ENCODE peak calls at places on chromosomes 1 and 21, in nine cellular contexts. W is fibroblast of lung; Y is BJ; V is cardiac muscle cell; H is brain microvascular endothelial cell; S is CD8-positive, alpha-beta memory T cell; T is ovary; R is pancreas; J is tibial artery. X is an unnamed sample.

GRCh38 chr21:38327984-38328383 is 71.2 kb downstream of the KCNJ15 start:
- DNase-seq in W (no peak), S (no peak), R (no peak), V (no peak), H (no peak), T (no peak), J (no peak), Y (no peak), X (no peak)

GRCh38 chr1:157770442-157771043 is 6.4 kb downstream of the FCRL2 start:
- DNase-seq in Y (no peak), H (no peak), J (no peak), S (no peak), R (no peak), W (no peak), V (no peak), T (no peak), X (no peak)

GRCh38 chr21:28253378-28253777 is 739.3 kb downstream of the LTN1 start:
- DNase-seq in T (no peak), W (peak; percentile 39), J (no peak), S (no peak), Y (no peak), V (no peak), H (peak; percentile 43), R (no peak), X (no peak)

GRCh38 chr1:59238993-59239392 is 57.9 kb upstream of the FGGY start:
- DNase-seq in Y (no peak), J (no peak), V (no peak), R (no peak), S (no peak), T (no peak), W (no peak), H (no peak), X (no peak)

GRCh38 chr1:235401251-235401650 is 34.0 kb downstream of the TBCE start:
- DNase-seq in H (no peak), S (no peak), J (no peak), W (no peak), R (no peak), T (no peak), V (no peak), Y (no peak), X (no peak)

GRCh38 chr1:173354937-173355280 is 122.2 kb upstream of the PRDX6 start:
- DNase-seq in Y (no peak), S (no peak), H (peak; percentile 54), T (no peak), V (no peak), W (no peak), J (no peak), R (no peak), X (no peak)

GRCh38 chr1:167808104-167808503 is 86.3 kb downstream of the MPZL1 start:
- DNase-seq in J (no peak), H (peak; percentile 73), W (peak; percentile 41), S (no peak), R (no peak), Y (no peak), T (no peak), V (no peak), X (no peak)

GRCh38 chr1:206041640-206042039 is 11.3 kb upstream of the RHEX start:
- DNase-seq in J (no peak), S (no peak), W (no peak), T (no peak), H (no peak), Y (no peak), R (no peak), V (no peak), X (peak; percentile 17)

GRCh38 chr1:198598796-198599321 is 40.0 kb upstream of the PTPRC start:
- DNase-seq in V (no peak), J (no peak), S (no peak), Y (no peak), R (no peak), T (no peak), W (no peak), H (no peak), X (no peak)

GRCh38 chr1:29210278-29211085 is 20.3 kb downstream of the MECR start:
- DNase-seq in V (no peak), W (no peak), R (no peak), S (no peak), H (no peak), T (no peak), J (no peak), Y (no peak), X (no peak)

GRCh38 chr1:66929289-66929688 is 4.5 kb downstream of the MIER1 start:
- DNase-seq in S (no peak), Y (no peak), T (no peak), R (no peak), J (no peak), H (no peak), W (no peak), V (no peak), X (no peak)

GRCh38 chr1:226677121-226678020 is 61.7 kb downstream of the ITPKB start:
- DNase-seq in T (peak; percentile 83), R (peak; percentile 56), Y (no peak), S (peak; percentile 82), H (peak; percentile 43), W (peak; percentile 67), J (peak; percentile 89), V (no peak), X (no peak)

GRCh38 chr1:214117780-214118179 is 130.0 kb downstream of the PROX1 start:
- DNase-seq in W (no peak), J (no peak), R (no peak), Y (no peak), S (no peak), V (no peak), H (no peak), T (no peak), X (no peak)

GRCh38 chr1:173134029-173134428 is 73.1 kb downstream of the TNFSF4 start:
- DNase-seq in Y (no peak), H (peak; percentile 61), W (peak; percentile 53), T (no peak), J (no peak), V (no peak), R (no peak), S (no peak), X (no peak)

GRCh38 chr1:162666006-162666645 is 33.9 kb downstream of the DDR2 start:
- DNase-seq in W (no peak), H (no peak), S (no peak), T (no peak), V (no peak), R (no peak), Y (no peak), J (no peak), X (no peak)

GRCh38 chr1:38129971-38130370 is 83.4 kb upstream of the POU3F1 start:
- DNase-seq in Y (no peak), S (no peak), J (no peak), V (no peak), W (no peak), H (no peak), T (no peak), R (no peak), X (no peak)

GRCh38 chr1:186605762-186606350 is 74.4 kb downstream of the PTGS2 start:
- DNase-seq in V (peak; percentile 46), S (no peak), R (no peak), T (peak; percentile 35), Y (no peak), H (peak; percentile 77), W (peak; percentile 60), J (peak; percentile 32), X (peak; percentile 22)

GRCh38 chr1:162772571-162773154 is 17.8 kb upstream of the HSD17B7 start:
- DNase-seq in J (peak; percentile 65), W (peak; percentile 60), H (no peak), R (no peak), V (no peak), Y (no peak), T (no peak), S (no peak), X (no peak)

GRCh38 chr1:12202190-12202497 is 27.7 kb upstream of the VPS13D start:
- DNase-seq in W (no peak), J (no peak), Y (no peak), H (no peak), S (no peak), V (no peak), R (no peak), T (no peak), X (no peak)
- H3K36me3 ChIP-seq in W (peaks cover 3% of the 10 kb centered on the region), J (no peaks in the 10 kb centered on the region), Y (no peaks in the 10 kb centered on the region), H (no peaks in the 10 kb centered on the region), S (peaks cover 16% of the 10 kb centered on the region), V (no peaks in the 10 kb centered on the region), R (no peaks in the 10 kb centered on the region), T (no peaks in the 10 kb centered on the region), X (no peaks in the 10 kb centered on the region)

GRCh38 chr1:93672069-93672468 is 9.6 kb downstream of the BCAR3 start:
- DNase-seq in T (peak; percentile 70), H (peak; percentile 85), S (no peak), Y (no peak), J (peak; percentile 80), W (peak; percentile 95), R (no peak), V (no peak), X (no peak)
- H3K36me3 ChIP-seq in T (no peaks in the 10 kb centered on the region), H (peaks cover 18% of the 10 kb centered on the region), S (no peaks in the 10 kb centered on the region), Y (peaks cover 5% of the 10 kb centered on the region), J (no peaks in the 10 kb centered on the region), W (peaks cover 8% of the 10 kb centered on the region), R (no peaks in the 10 kb centered on the region), V (no peaks in the 10 kb centered on the region), X (peaks cover 28% of the 10 kb centered on the region)

GRCh38 chr21:45278156-45278911 is 9.4 kb downstream of the POFUT2 start:
- DNase-seq in R (no peak), J (peak; percentile 15), H (no peak), S (no peak), Y (no peak), V (no peak), W (no peak), T (no peak), X (no peak)
- H3K36me3 ChIP-seq in R (peaks cover 21% of the 10 kb centered on the region), J (peaks cover 77% of the 10 kb centered on the region), H (peaks cover 73% of the 10 kb centered on the region), S (peaks cover 18% of the 10 kb centered on the region), Y (peaks cover 58% of the 10 kb centered on the region), V (peaks cover 60% of the 10 kb centered on the region), W (peaks cover 40% of the 10 kb centered on the region), T (no peaks in the 10 kb centered on the region), X (peaks cover 13% of the 10 kb centered on the region)

DNA sequence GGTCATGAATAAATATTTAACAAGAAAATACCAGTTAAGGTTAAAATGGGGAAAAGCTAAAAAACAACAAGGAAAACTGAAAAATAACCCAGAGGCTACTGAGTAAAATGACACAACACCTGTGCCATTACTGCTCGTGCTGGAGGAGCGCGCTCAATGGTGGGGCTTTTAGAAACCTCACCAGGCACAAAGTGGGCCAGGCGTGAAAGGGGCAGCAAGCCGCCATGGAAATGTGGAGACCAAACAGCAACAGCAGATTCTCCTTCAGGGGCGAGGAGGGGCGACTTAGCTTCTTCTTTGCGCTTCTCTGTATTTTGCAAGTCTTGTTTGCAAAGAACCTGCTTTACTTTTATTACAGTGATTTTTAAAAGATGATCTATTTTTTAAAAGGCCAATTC is 18.9 kb upstream of the SPATC1L start:
- DNase-seq in S (no peak), R (peak; percentile 18), H (no peak), J (no peak), V (no peak), W (no peak), Y (no peak), T (peak; percentile 13), X (no peak)
- H3K36me3 ChIP-seq in S (peaks cover 4% of the 10 kb centered on the region), R (peaks cover 11% of the 10 kb centered on the region), H (peaks cover 46% of the 10 kb centered on the region), J (peaks cover 58% of the 10 kb centered on the region), V (peaks cover 37% of the 10 kb centered on the region), W (peaks cover 40% of the 10 kb centered on the region), Y (peaks cover 23% of the 10 kb centered on the region), T (no peaks in the 10 kb centered on the region), X (peaks cover 40% of the 10 kb centered on the region)